ENCODE peak calls at places on chromosomes 2 and 18, in seven cellular contexts. U is hypothalamus; L is A549; S is T1000; I is activated CD8-positive, alpha-beta T cell treated with anti-CD3 and anti-CD28 coated beads for 36 hours; O is NCI-H345; C is thyroid gland. J is an unnamed sample.

GRCh38 chr2:135424849-135425248 is 106.2 kb downstream of the ZRANB3 start:
- DNase-seq in O (no peak), I (no peak), C (no peak), L (no peak), U (no peak), S (no peak), J (no peak)

GRCh38 chr2:236049981-236050380 is 118.2 kb downstream of the GBX2 start:
- DNase-seq in U (no peak), S (no peak), C (no peak), O (no peak), L (no peak), I (peak; percentile 27), J (no peak)

GRCh38 chr2:121387591-121388325 is 102.8 kb upstream of the TFCP2L1 start:
- DNase-seq in I (no peak), O (no peak), L (no peak), U (no peak), S (no peak), C (no peak), J (no peak)

GRCh38 chr18:49227456-49227855 is 233.0 kb downstream of the DYM start:
- DNase-seq in O (no peak), C (no peak), I (peak; percentile 75), S (no peak), L (no peak), U (no peak), J (no peak)

GRCh38 chr18:3604626-3605408 is 154.8 kb downstream of the TGIF1 start:
- DNase-seq in C (no peak), S (no peak), L (no peak), U (no peak), I (peak; percentile 61), O (no peak), J (no peak)

GRCh38 chr2:196586511-196586991 is 53.0 kb upstream of the CCDC150 start:
- DNase-seq in U (no peak), O (peak; percentile 93), C (no peak), I (no peak), L (peak; percentile 23), S (peak; percentile 23), J (no peak)

GRCh38 chr18:44036500-44036899 is 644.2 kb upstream of the SETBP1 start:
- DNase-seq in C (peak; percentile 20), U (peak; percentile 28), S (no peak), L (no peak), I (no peak), O (peak; percentile 64), J (peak; percentile 14)

GRCh38 chr2:3108105-3108504 is 269.5 kb downstream of the EIPR1 start:
- DNase-seq in I (no peak), C (no peak), L (no peak), U (no peak), O (no peak), S (no peak), J (no peak)

GRCh38 chr18:477565-477964 is 22.9 kb downstream of the COLEC12 start:
- DNase-seq in O (no peak), L (peak; percentile 10), I (peak; percentile 31), U (no peak), C (no peak), S (no peak), J (peak; percentile 60)

GRCh38 chr2:233208382-233209116 is 42.9 kb upstream of the ATG16L1 start:
- DNase-seq in L (peak; percentile 14), S (no peak), U (no peak), I (no peak), O (no peak), C (no peak), J (no peak)

GRCh38 chr18:25279556-25279955 is 72.4 kb downstream of the ZNF521 start:
- DNase-seq in U (no peak), I (no peak), O (no peak), L (no peak), C (no peak), S (no peak), J (no peak)

J was measured in NCI-H146.